ENCODE peak calls at places on chromosome 21, in five cellular contexts. A, D, J, S and L are unnamed samples.

GRCh38 chr21:27362249-27362648 is 395.4 kb upstream of the ADAMTS5 start:
- DNase-seq in A (no peak), D (no peak), J (no peak), S (peak), L (no peak)

GRCh38 chr21:16084776-16085364 is 355.1 kb downstream of the USP25 start:
- DNase-seq in A (no peak), D (peak), J (no peak), S (no peak), L (no peak)

GRCh38 chr21:46116846-46117585 is 19.1 kb downstream of the COL6A2 start:
- DNase-seq in A (no peak), D (no peak), J (peak), S (no peak), L (no peak)

GRCh38 chr21:28871388-28872015 is 121.2 kb downstream of the LTN1 start:
- DNase-seq in A (no peak), D (no peak), J (no peak), S (no peak), L (no peak)

GRCh38 chr21:14584357-14585095 is 38.4 kb upstream of the SAMSN1 start:
- DNase-seq in A (no peak), D (no peak), J (no peak), S (no peak), L (no peak)

GRCh38 chr21:27275294-27275927 is 308.5 kb upstream of the ADAMTS5 start:
- DNase-seq in A (peak), D (peak), J (no peak), S (no peak), L (peak)

GRCh38 chr21:28971171-28971570 is 21.5 kb downstream of the LTN1 start:
- DNase-seq in A (no peak), D (no peak), J (no peak), S (peak), L (no peak)

GRCh38 chr21:31075844-31076243 is 37.6 kb upstream of the KRTAP19-8 start:
- DNase-seq in A (no peak), D (no peak), J (no peak), S (no peak), L (no peak)

GRCh38 chr21:46052703-46053651 is 44.9 kb upstream of the COL6A2 start:
- DNase-seq in A (peak), D (peak), J (no peak), S (no peak), L (peak)

GRCh38 chr21:28516996-28517592 is 475.6 kb downstream of the LTN1 start:
- DNase-seq in A (no peak), D (no peak), J (peak), S (peak), L (no peak)

GRCh38 chr21:45837936-45838335 is 143.6 kb upstream of the COL6A1 start:
- DNase-seq in A (no peak), D (no peak), J (no peak), S (no peak), L (no peak)

GRCh38 chr21:36075171-36075570 is 5.3 kb downstream of the CBR1 start:
- DNase-seq in A (no peak), D (no peak), J (no peak), S (no peak), L (no peak)

GRCh38 chr21:17491716-17492414 is 21.0 kb upstream of the CXADR start:
- DNase-seq in A (peak), D (peak), J (no peak), S (no peak), L (peak)

GRCh38 chr21:44723177-44724131 is 12.1 kb upstream of the TSPEAR start:
- DNase-seq in A (no peak), D (no peak), J (no peak), S (peak), L (no peak)
- H3K4me3 ChIP-seq in A (no peak), D (no peak), J (no peak), S (peak), L (no peak)

GRCh38 chr21:41815652-41816582 is 49.1 kb upstream of the RIPK4 start:
- DNase-seq in A (no peak), D (no peak), J (no peak), S (no peak), L (no peak)

GRCh38 chr21:41816583-41817165 is 49.8 kb upstream of the RIPK4 start:
- DNase-seq in A (no peak), D (peak), J (no peak), S (peak), L (peak)

GRCh38 chr21:41819236-41819855 is 52.5 kb upstream of the RIPK4 start:
- DNase-seq in A (no peak), D (no peak), J (no peak), S (no peak), L (no peak)

GRCh38 chr21:41817877-41818855 is 51.3 kb upstream of the RIPK4 start:
- DNase-seq in A (no peak), D (no peak), J (no peak), S (no peak), L (no peak)

GRCh38 chr21:41817228-41817627 is 50.4 kb upstream of the RIPK4 start:
- DNase-seq in A (peak), D (peak), J (no peak), S (peak), L (peak)
- TF ChIP-seq CTCF in A (peak), D (peak), J (peak), S (peak), L (peak)

GRCh38 chr21:25569084-25569483 is 38.2 kb downstream of the MRPL39 start:
- DNase-seq in A (no peak), D (no peak), J (no peak), S (no peak), L (no peak)
- H3K4me3 ChIP-seq in A (no peak), D (no peak), J (no peak), S (no peak), L (no peak)

DNA sequence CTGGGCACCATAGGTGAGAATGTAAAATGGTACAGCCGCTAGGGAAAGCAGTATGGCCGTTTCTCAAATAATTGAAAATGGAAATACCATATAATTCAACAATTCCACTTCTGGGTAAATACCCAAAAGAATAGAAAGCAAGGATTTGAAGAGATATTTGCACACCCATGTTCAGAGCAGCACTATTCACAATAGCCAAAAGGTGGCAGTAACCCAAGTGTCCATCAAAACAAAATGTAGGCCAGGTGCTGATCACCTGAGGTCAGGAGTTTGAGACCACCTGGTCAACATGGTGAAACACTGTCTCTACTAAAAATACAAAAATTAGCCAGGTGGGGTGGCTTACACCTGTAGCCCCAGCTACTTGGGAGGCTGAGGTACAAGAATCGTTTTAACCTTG is 62.1 kb downstream of the OLIG1 start:
- DNase-seq in A (no peak), D (no peak), J (no peak), S (no peak), L (no peak)
- TF ChIP-seq CTCF in A (no peak), D (peak), J (no peak), S (peak), L (no peak)

GRCh38 chr21:34511787-34512451 is at the start of gene KCNE1:
- DNase-seq in A (no peak), D (no peak), J (peak), S (no peak), L (no peak)
- H3K4me3 ChIP-seq in A (no peak), D (no peak), J (no peak), S (no peak), L (no peak)